ENCODE peak calls at places on chromosomes 6 and 20, in eight cellular contexts. One of them, this sample, is unnamed.

GRCh38 chr6:22468566-22468965 is 100.8 kb upstream of the HDGFL1 start:
- ATAC-seq in T-helper 17 cell: no peak
- ATAC-seq in activated CD8-positive, alpha-beta memory T cell treated with anti-CD3 and anti-CD28 coated beads, Interleukin-2, amount 10 ng/mL, durations not matched to agents 7 days and 5 days: no peak
- ATAC-seq in A549: no peak
- ATAC-seq in SK-N-SH treated with all-trans-retinoic acid at 6 μM for 48 hours: no peak
- ATAC-seq in omental fat pad: no peak
- ATAC-seq in naive thymus-derived CD4-positive, alpha-beta T cell: no peak
- ATAC-seq in Right ventricle myocardium superior: no peak
- ATAC-seq in this sample: no peak

GRCh38 chr6:108260126-108260808 is 573 bp downstream of the SNX3 start:
- ATAC-seq in T-helper 17 cell: no peak
- ATAC-seq in activated CD8-positive, alpha-beta memory T cell treated with anti-CD3 and anti-CD28 coated beads, Interleukin-2, amount 10 ng/mL, durations not matched to agents 7 days and 5 days: no peak
- ATAC-seq in A549: peak; percentile 41
- ATAC-seq in SK-N-SH treated with all-trans-retinoic acid at 6 μM for 48 hours: peak; percentile 50
- ATAC-seq in omental fat pad: peak; percentile 65
- ATAC-seq in naive thymus-derived CD4-positive, alpha-beta T cell: no peak
- ATAC-seq in Right ventricle myocardium superior: peak; percentile 28
- ATAC-seq in this sample: peak; percentile 10

GRCh38 chr6:170073846-170074245 is 217.0 kb downstream of the DLL1 start:
- ATAC-seq in T-helper 17 cell: no peak
- ATAC-seq in activated CD8-positive, alpha-beta memory T cell treated with anti-CD3 and anti-CD28 coated beads, Interleukin-2, amount 10 ng/mL, durations not matched to agents 7 days and 5 days: no peak
- ATAC-seq in A549: no peak
- ATAC-seq in SK-N-SH treated with all-trans-retinoic acid at 6 μM for 48 hours: no peak
- ATAC-seq in omental fat pad: no peak
- ATAC-seq in naive thymus-derived CD4-positive, alpha-beta T cell: no peak
- ATAC-seq in Right ventricle myocardium superior: no peak
- ATAC-seq in this sample: no peak

GRCh38 chr20:49727473-49727872 is 13.8 kb upstream of the B4GALT5 start:
- ATAC-seq in T-helper 17 cell: no peak
- ATAC-seq in activated CD8-positive, alpha-beta memory T cell treated with anti-CD3 and anti-CD28 coated beads, Interleukin-2, amount 10 ng/mL, durations not matched to agents 7 days and 5 days: no peak
- ATAC-seq in A549: no peak
- ATAC-seq in SK-N-SH treated with all-trans-retinoic acid at 6 μM for 48 hours: no peak
- ATAC-seq in omental fat pad: no peak
- ATAC-seq in naive thymus-derived CD4-positive, alpha-beta T cell: peak; percentile 14
- ATAC-seq in Right ventricle myocardium superior: no peak
- ATAC-seq in this sample: no peak

GRCh38 chr6:75893058-75893775 is 144.2 kb downstream of the MYO6 start:
- ATAC-seq in T-helper 17 cell: no peak
- ATAC-seq in activated CD8-positive, alpha-beta memory T cell treated with anti-CD3 and anti-CD28 coated beads, Interleukin-2, amount 10 ng/mL, durations not matched to agents 7 days and 5 days: no peak
- ATAC-seq in A549: peak; percentile 78
- ATAC-seq in SK-N-SH treated with all-trans-retinoic acid at 6 μM for 48 hours: peak; percentile 91
- ATAC-seq in omental fat pad: no peak
- ATAC-seq in naive thymus-derived CD4-positive, alpha-beta T cell: peak; percentile 46
- ATAC-seq in Right ventricle myocardium superior: peak; percentile 57
- ATAC-seq in this sample: peak; percentile 36

GRCh38 chr20:59141818-59142581 is 21.6 kb upstream of the ZNF831 start:
- ATAC-seq in T-helper 17 cell: no peak
- ATAC-seq in activated CD8-positive, alpha-beta memory T cell treated with anti-CD3 and anti-CD28 coated beads, Interleukin-2, amount 10 ng/mL, durations not matched to agents 7 days and 5 days: no peak
- ATAC-seq in A549: no peak
- ATAC-seq in SK-N-SH treated with all-trans-retinoic acid at 6 μM for 48 hours: no peak
- ATAC-seq in omental fat pad: no peak
- ATAC-seq in naive thymus-derived CD4-positive, alpha-beta T cell: no peak
- ATAC-seq in Right ventricle myocardium superior: no peak
- ATAC-seq in this sample: no peak

GRCh38 chr6:133888931-133889556 is at the start of gene TCF21:
- ATAC-seq in T-helper 17 cell: no peak
- ATAC-seq in activated CD8-positive, alpha-beta memory T cell treated with anti-CD3 and anti-CD28 coated beads, Interleukin-2, amount 10 ng/mL, durations not matched to agents 7 days and 5 days: no peak
- ATAC-seq in A549: peak; percentile 23
- ATAC-seq in SK-N-SH treated with all-trans-retinoic acid at 6 μM for 48 hours: peak; percentile 23
- ATAC-seq in omental fat pad: peak; percentile 86
- ATAC-seq in naive thymus-derived CD4-positive, alpha-beta T cell: no peak
- ATAC-seq in Right ventricle myocardium superior: peak; percentile 80
- ATAC-seq in this sample: peak; percentile 88

GRCh38 chr6:133099573-133099972 is 141.6 kb upstream of the EYA4 start:
- ATAC-seq in T-helper 17 cell: no peak
- ATAC-seq in activated CD8-positive, alpha-beta memory T cell treated with anti-CD3 and anti-CD28 coated beads, Interleukin-2, amount 10 ng/mL, durations not matched to agents 7 days and 5 days: no peak
- ATAC-seq in A549: peak; percentile 71
- ATAC-seq in SK-N-SH treated with all-trans-retinoic acid at 6 μM for 48 hours: peak; percentile 92
- ATAC-seq in omental fat pad: no peak
- ATAC-seq in naive thymus-derived CD4-positive, alpha-beta T cell: no peak
- ATAC-seq in Right ventricle myocardium superior: no peak
- ATAC-seq in this sample: no peak

GRCh38 chr6:105474234-105474633 is 71.4 kb upstream of the PREP start:
- ATAC-seq in T-helper 17 cell: no peak
- ATAC-seq in activated CD8-positive, alpha-beta memory T cell treated with anti-CD3 and anti-CD28 coated beads, Interleukin-2, amount 10 ng/mL, durations not matched to agents 7 days and 5 days: no peak
- ATAC-seq in A549: no peak
- ATAC-seq in SK-N-SH treated with all-trans-retinoic acid at 6 μM for 48 hours: no peak
- ATAC-seq in omental fat pad: no peak
- ATAC-seq in naive thymus-derived CD4-positive, alpha-beta T cell: no peak
- ATAC-seq in Right ventricle myocardium superior: peak; percentile 43
- ATAC-seq in this sample: no peak

GRCh38 chr20:50027611-50028105 is 44.9 kb downstream of the SNAI1 start:
- ATAC-seq in T-helper 17 cell: no peak
- ATAC-seq in activated CD8-positive, alpha-beta memory T cell treated with anti-CD3 and anti-CD28 coated beads, Interleukin-2, amount 10 ng/mL, durations not matched to agents 7 days and 5 days: no peak
- ATAC-seq in A549: peak; percentile 36
- ATAC-seq in SK-N-SH treated with all-trans-retinoic acid at 6 μM for 48 hours: peak; percentile 76
- ATAC-seq in omental fat pad: peak; percentile 77
- ATAC-seq in naive thymus-derived CD4-positive, alpha-beta T cell: no peak
- ATAC-seq in Right ventricle myocardium superior: peak; percentile 93
- ATAC-seq in this sample: peak; percentile 80

GRCh38 chr20:32762754-32763201 is 593 bp downstream of the DNMT3B start:
- ATAC-seq in T-helper 17 cell: peak; percentile 41
- ATAC-seq in activated CD8-positive, alpha-beta memory T cell treated with anti-CD3 and anti-CD28 coated beads, Interleukin-2, amount 10 ng/mL, durations not matched to agents 7 days and 5 days: peak; percentile 20
- ATAC-seq in A549: peak; percentile 4
- ATAC-seq in SK-N-SH treated with all-trans-retinoic acid at 6 μM for 48 hours: peak; percentile 24
- ATAC-seq in omental fat pad: no peak
- ATAC-seq in naive thymus-derived CD4-positive, alpha-beta T cell: peak; percentile 39
- ATAC-seq in Right ventricle myocardium superior: no peak
- ATAC-seq in this sample: no peak

GRCh38 chr6:29954272-29954671 is 11.9 kb downstream of the HLA-A start:
- ATAC-seq in T-helper 17 cell: no peak
- ATAC-seq in activated CD8-positive, alpha-beta memory T cell treated with anti-CD3 and anti-CD28 coated beads, Interleukin-2, amount 10 ng/mL, durations not matched to agents 7 days and 5 days: no peak
- ATAC-seq in A549: no peak
- ATAC-seq in SK-N-SH treated with all-trans-retinoic acid at 6 μM for 48 hours: no peak
- ATAC-seq in omental fat pad: no peak
- ATAC-seq in naive thymus-derived CD4-positive, alpha-beta T cell: no peak
- ATAC-seq in Right ventricle myocardium superior: no peak
- ATAC-seq in this sample: no peak

GRCh38 chr6:21115111-21115510 is 478.4 kb upstream of the SOX4 start:
- ATAC-seq in T-helper 17 cell: no peak
- ATAC-seq in activated CD8-positive, alpha-beta memory T cell treated with anti-CD3 and anti-CD28 coated beads, Interleukin-2, amount 10 ng/mL, durations not matched to agents 7 days and 5 days: no peak
- ATAC-seq in A549: no peak
- ATAC-seq in SK-N-SH treated with all-trans-retinoic acid at 6 μM for 48 hours: peak; percentile 81
- ATAC-seq in omental fat pad: no peak
- ATAC-seq in naive thymus-derived CD4-positive, alpha-beta T cell: no peak
- ATAC-seq in Right ventricle myocardium superior: peak; percentile 79
- ATAC-seq in this sample: no peak

GRCh38 chr6:75796723-75797122 is 47.7 kb downstream of the MYO6 start:
- ATAC-seq in T-helper 17 cell: no peak
- ATAC-seq in activated CD8-positive, alpha-beta memory T cell treated with anti-CD3 and anti-CD28 coated beads, Interleukin-2, amount 10 ng/mL, durations not matched to agents 7 days and 5 days: no peak
- ATAC-seq in A549: no peak
- ATAC-seq in SK-N-SH treated with all-trans-retinoic acid at 6 μM for 48 hours: no peak
- ATAC-seq in omental fat pad: no peak
- ATAC-seq in naive thymus-derived CD4-positive, alpha-beta T cell: no peak
- ATAC-seq in Right ventricle myocardium superior: no peak
- ATAC-seq in this sample: no peak

GRCh38 chr6:111938710-111939109 is 65.5 kb upstream of the FYN start:
- ATAC-seq in T-helper 17 cell: no peak
- ATAC-seq in activated CD8-positive, alpha-beta memory T cell treated with anti-CD3 and anti-CD28 coated beads, Interleukin-2, amount 10 ng/mL, durations not matched to agents 7 days and 5 days: no peak
- ATAC-seq in A549: no peak
- ATAC-seq in SK-N-SH treated with all-trans-retinoic acid at 6 μM for 48 hours: no peak
- ATAC-seq in omental fat pad: no peak
- ATAC-seq in naive thymus-derived CD4-positive, alpha-beta T cell: no peak
- ATAC-seq in Right ventricle myocardium superior: no peak
- ATAC-seq in this sample: no peak

GRCh38 chr6:26022166-26022510 is 59.5 kb downstream of the TRIM38 start:
- ATAC-seq in T-helper 17 cell: no peak
- ATAC-seq in activated CD8-positive, alpha-beta memory T cell treated with anti-CD3 and anti-CD28 coated beads, Interleukin-2, amount 10 ng/mL, durations not matched to agents 7 days and 5 days: no peak
- ATAC-seq in A549: peak; percentile 31
- ATAC-seq in SK-N-SH treated with all-trans-retinoic acid at 6 μM for 48 hours: peak; percentile 43
- ATAC-seq in omental fat pad: peak; percentile 3
- ATAC-seq in naive thymus-derived CD4-positive, alpha-beta T cell: no peak
- ATAC-seq in Right ventricle myocardium superior: peak; percentile 37
- ATAC-seq in this sample: peak; percentile 20

GRCh38 chr6:17413313-17413750 is 19.9 kb downstream of the CAP2 start:
- ATAC-seq in T-helper 17 cell: no peak
- ATAC-seq in activated CD8-positive, alpha-beta memory T cell treated with anti-CD3 and anti-CD28 coated beads, Interleukin-2, amount 10 ng/mL, durations not matched to agents 7 days and 5 days: no peak
- ATAC-seq in A549: peak; percentile 50
- ATAC-seq in SK-N-SH treated with all-trans-retinoic acid at 6 μM for 48 hours: no peak
- ATAC-seq in omental fat pad: no peak
- ATAC-seq in naive thymus-derived CD4-positive, alpha-beta T cell: no peak
- ATAC-seq in Right ventricle myocardium superior: no peak
- ATAC-seq in this sample: no peak

GRCh38 chr20:21090738-21091120 is 15.4 kb downstream of the LINC00237 start:
- ATAC-seq in T-helper 17 cell: no peak
- ATAC-seq in activated CD8-positive, alpha-beta memory T cell treated with anti-CD3 and anti-CD28 coated beads, Interleukin-2, amount 10 ng/mL, durations not matched to agents 7 days and 5 days: no peak
- ATAC-seq in A549: no peak
- ATAC-seq in SK-N-SH treated with all-trans-retinoic acid at 6 μM for 48 hours: no peak
- ATAC-seq in omental fat pad: no peak
- ATAC-seq in naive thymus-derived CD4-positive, alpha-beta T cell: no peak
- ATAC-seq in Right ventricle myocardium superior: no peak
- ATAC-seq in this sample: no peak

GRCh38 chr20:57801581-57801980 is 91.8 kb upstream of the PMEPA1 start:
- ATAC-seq in T-helper 17 cell: no peak
- ATAC-seq in activated CD8-positive, alpha-beta memory T cell treated with anti-CD3 and anti-CD28 coated beads, Interleukin-2, amount 10 ng/mL, durations not matched to agents 7 days and 5 days: no peak
- ATAC-seq in A549: no peak
- ATAC-seq in SK-N-SH treated with all-trans-retinoic acid at 6 μM for 48 hours: no peak
- ATAC-seq in omental fat pad: no peak
- ATAC-seq in naive thymus-derived CD4-positive, alpha-beta T cell: no peak
- ATAC-seq in Right ventricle myocardium superior: no peak
- ATAC-seq in this sample: no peak

GRCh38 chr6:10890151-10890550 is 3.3 kb downstream of the SYCP2L start:
- ATAC-seq in T-helper 17 cell: no peak
- ATAC-seq in activated CD8-positive, alpha-beta memory T cell treated with anti-CD3 and anti-CD28 coated beads, Interleukin-2, amount 10 ng/mL, durations not matched to agents 7 days and 5 days: no peak
- ATAC-seq in A549: no peak
- ATAC-seq in SK-N-SH treated with all-trans-retinoic acid at 6 μM for 48 hours: no peak
- ATAC-seq in omental fat pad: no peak
- ATAC-seq in naive thymus-derived CD4-positive, alpha-beta T cell: no peak
- ATAC-seq in Right ventricle myocardium superior: no peak
- ATAC-seq in this sample: no peak

This sample was measured in gastroesophageal sphincter.